ENCODE peak calls at places on chromosomes 2 and 18, in nine cellular contexts. M is nephron progenitor cell, J is tibial nerve, H is mucosa of descending colon, Q is ovary, T is stomach, Y is GM06990, X is fibroblast of villous mesenchyme, K is breast epithelium. C is an unnamed sample.

GRCh38 chr2:226256237-226256636 is 543.4 kb downstream of the IRS1 start:
- DNase-seq in X (peak; percentile 84), T (no peak), Q (no peak), K (no peak), Y (no peak), M (no peak), H (no peak), J (no peak), C (no peak)

GRCh38 chr2:217279571-217279970 is 419.7 kb upstream of the TNP1 start:
- DNase-seq in K (no peak), T (no peak), Y (no peak), Q (no peak), M (no peak), J (no peak), X (peak; percentile 93), H (no peak), C (no peak)

GRCh38 chr2:240500561-240501423 is 57.0 kb downstream of the ANKMY1 start:
- DNase-seq in H (no peak), X (no peak), M (no peak), K (peak; percentile 15), J (no peak), T (peak; percentile 24), Y (no peak), Q (no peak), C (no peak)

GRCh38 chr2:81078631-81079030 is 774.1 kb upstream of the LRRTM1 start:
- DNase-seq in H (no peak), M (no peak), Y (no peak), J (no peak), T (no peak), X (no peak), K (no peak), Q (no peak), C (no peak)

GRCh38 chr2:231667497-231667896 is 40.8 kb upstream of the PTMA start:
- DNase-seq in M (no peak), K (no peak), Y (no peak), Q (no peak), X (no peak), H (peak; percentile 79), T (no peak), J (no peak), C (no peak)

GRCh38 chr2:79453918-79454317 is 58.9 kb upstream of the CTNNA2 start:
- DNase-seq in Q (no peak), H (no peak), J (no peak), K (no peak), Y (no peak), X (peak; percentile 0), M (peak; percentile 18), T (no peak), C (no peak)

GRCh38 chr2:63983986-63984605 is 35.1 kb downstream of the VPS54 start:
- DNase-seq in Q (no peak), Y (peak; percentile 21), M (no peak), X (peak; percentile 83), K (no peak), H (no peak), T (no peak), J (no peak), C (no peak)

GRCh38 chr2:55786286-55786685 is 92.6 kb upstream of the PNPT1 start:
- DNase-seq in Y (no peak), J (no peak), H (no peak), K (no peak), T (no peak), X (no peak), M (no peak), Q (no peak), C (no peak)

GRCh38 chr2:172813314-172813888 is 77.8 kb downstream of the RAPGEF4 start:
- DNase-seq in H (no peak), K (no peak), Q (no peak), X (peak; percentile 51), J (no peak), Y (no peak), T (no peak), M (no peak), C (no peak)

GRCh38 chr18:79938196-79938595 is 13.3 kb downstream of the SLC66A2 start:
- DNase-seq in Q (peak; percentile 4), H (peak; percentile 35), K (no peak), M (no peak), T (no peak), X (no peak), Y (no peak), J (no peak), C (no peak)

GRCh38 chr2:50343157-50343821 is 688.6 kb downstream of the NRXN1 start:
- DNase-seq in Y (no peak), T (no peak), J (no peak), K (no peak), M (no peak), X (no peak), H (no peak), Q (no peak), C (no peak)

GRCh38 chr18:7566587-7567486 is at the start of gene PTPRM:
- DNase-seq in H (peak; percentile 66), Q (peak; percentile 88), M (peak; percentile 82), Y (peak; percentile 39), T (peak; percentile 82), X (peak; percentile 73), K (peak; percentile 60), J (peak; percentile 80), C (peak; percentile 49)

GRCh38 chr2:40483590-40483989 is 31.7 kb upstream of the SLC8A1 start:
- DNase-seq in X (no peak), T (no peak), J (no peak), K (no peak), Y (no peak), H (no peak), Q (no peak), M (no peak), C (no peak)

GRCh38 chr18:45441110-45441842 is 174.0 kb upstream of the SLC14A2 start:
- DNase-seq in J (no peak), Q (no peak), T (no peak), H (peak; percentile 20), K (no peak), Y (no peak), X (peak; percentile 11), M (no peak), C (no peak)

GRCh38 chr2:169716938-169717690 is 16.5 kb upstream of the KLHL23 start:
- DNase-seq in T (no peak), H (peak; percentile 85), M (no peak), Q (no peak), Y (no peak), X (no peak), K (no peak), J (no peak), C (no peak)

GRCh38 chr2:237931205-237931721 is 35.6 kb upstream of the UBE2F start:
- DNase-seq in M (no peak), X (peak; percentile 72), T (no peak), Y (no peak), K (no peak), J (no peak), Q (no peak), H (no peak), C (no peak)

GRCh38 chr2:42071762-42072161 is 23.9 kb downstream of the PKDCC start:
- DNase-seq in T (no peak), J (no peak), Q (no peak), H (no peak), Y (no peak), M (no peak), X (peak; percentile 65), K (no peak), C (no peak)

GRCh38 chr2:207571370-207571769 is 41.6 kb downstream of the CREB1 start:
- DNase-seq in X (no peak), Y (no peak), K (no peak), T (no peak), M (no peak), H (no peak), J (no peak), Q (no peak), C (no peak)

DNA sequence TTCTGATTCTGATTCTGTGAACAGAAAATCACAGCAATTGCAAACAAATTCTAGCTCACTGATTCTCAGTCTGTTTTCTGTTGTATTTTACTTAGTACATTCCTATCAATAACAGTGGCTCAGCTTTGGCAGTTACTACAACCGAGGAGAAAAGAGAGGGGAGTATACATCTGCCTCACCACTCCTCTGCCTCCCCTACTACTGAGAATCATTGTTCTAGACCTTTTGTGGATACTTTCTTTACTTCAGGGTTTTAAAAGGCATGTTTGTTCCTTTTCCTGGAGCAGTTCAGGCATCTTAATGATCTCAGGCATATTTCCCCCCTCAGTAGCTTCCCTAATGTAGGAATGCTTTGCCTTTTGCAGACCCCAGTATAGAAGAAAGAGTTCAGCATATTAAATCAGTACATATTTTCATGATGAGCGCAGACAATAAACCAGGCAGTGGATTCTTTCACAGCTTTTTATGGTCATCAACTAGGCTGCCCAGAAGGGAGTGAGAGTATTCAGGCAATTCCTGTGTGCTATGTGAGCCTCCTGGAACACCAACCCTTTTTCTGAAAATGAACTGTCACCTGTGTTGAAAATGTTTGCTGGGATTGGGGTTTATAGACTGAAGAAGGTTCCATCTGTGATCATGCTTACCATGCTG is 10.3 kb downstream of the STAMBP start:
- DNase-seq in M (no peak), H (no peak), K (no peak), X (peak; percentile 29), T (no peak), J (no peak), Y (no peak), Q (no peak), C (no peak)
- TF ChIP-seq CTCF in M (no peak), H (no peak), K (no peak), X (no peak), T (no peak), J (no peak), Y (no peak), Q (no peak), C (no peak)

DNA sequence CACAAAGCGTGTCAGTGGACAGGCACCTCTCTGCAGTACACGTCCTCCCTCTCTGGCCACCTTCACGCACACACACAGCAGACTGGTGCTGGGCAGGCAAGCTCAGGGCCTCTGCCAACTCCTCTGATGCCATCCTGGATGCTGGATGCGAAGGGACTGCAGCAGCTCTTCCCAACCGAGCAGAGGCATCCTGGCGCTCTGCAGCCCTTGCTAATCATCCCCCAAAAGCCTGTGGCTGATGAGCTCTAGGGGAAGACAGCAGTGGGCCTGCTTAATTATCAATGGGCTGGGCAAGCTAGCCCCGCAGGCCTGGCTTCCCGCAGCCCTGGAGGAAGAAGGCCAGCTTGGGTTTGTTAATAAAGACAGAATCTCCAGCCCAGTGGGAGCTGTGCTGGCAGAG is 71.3 kb upstream of the TEX51 start:
- DNase-seq in Q (no peak), K (peak; percentile 7), X (no peak), M (no peak), T (no peak), H (no peak), Y (no peak), J (no peak), C (no peak)
- TF ChIP-seq CTCF in Q (no peak), K (no peak), X (no peak), M (no peak), T (no peak), H (no peak), Y (no peak), J (no peak), C (no peak)

DNA sequence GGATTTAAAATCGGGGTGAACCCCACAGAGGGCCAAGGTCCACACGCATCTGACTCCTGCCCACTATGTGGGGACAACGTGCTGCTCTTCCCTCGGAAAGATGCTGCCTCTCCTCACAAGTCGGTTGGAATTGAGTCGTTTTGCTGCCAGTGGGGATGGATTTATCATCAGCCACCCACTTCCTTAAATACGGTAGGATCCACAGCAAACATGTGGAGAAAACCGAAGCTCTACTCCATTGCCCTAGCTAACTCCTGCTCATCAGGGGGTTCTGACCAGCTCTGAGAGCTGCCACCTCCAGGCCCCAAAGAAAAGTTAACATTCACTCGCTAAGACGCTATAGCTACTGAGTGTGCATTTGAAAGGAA is 80.9 kb downstream of the CHRNA1 start:
- DNase-seq in H (no peak), J (no peak), X (peak; percentile 51), K (no peak), Q (no peak), M (no peak), T (no peak), Y (no peak), C (no peak)
- TF ChIP-seq CTCF in H (no peak), J (peak; percentile 6), X (peak; percentile 20), K (no peak), Q (no peak), M (no peak), T (no peak), Y (peak; percentile 21), C (no peak)

GRCh38 chr2:20986540-20986939 is 57.3 kb downstream of the APOB start:
- DNase-seq in T (no peak), Q (no peak), Y (no peak), J (no peak), K (no peak), X (no peak), M (no peak), H (peak; percentile 9), C (no peak)
- TF ChIP-seq CTCF in T (no peak), Q (no peak), Y (no peak), J (no peak), K (no peak), X (no peak), M (no peak), H (no peak), C (no peak)

C was measured in CD14-positive monocyte.